ENCODE peak calls at places on chromosome 15, in five cellular contexts. A is GM06990, S is type B pancreatic cell, N is AG09309, Z is mesothelial cell of epicardium. G is an unnamed sample.

GRCh38 chr15:89155656-89156055 is 65.7 kb downstream of the RLBP1 start:
- DNase-seq in A (no peak), S (no peak), N (no peak), Z (no peak), G (no peak)

GRCh38 chr15:43516185-43516584 is 1.2 kb upstream of the MAP1A start:
- DNase-seq in A (no peak), S (no peak), N (no peak), Z (no peak), G (no peak)

GRCh38 chr15:58487041-58487723 is 55.4 kb downstream of the LIPC start:
- DNase-seq in A (no peak), S (no peak), N (no peak), Z (no peak), G (peak; percentile 64)

GRCh38 chr15:39553947-39554731 is 26.7 kb upstream of the THBS1 start:
- DNase-seq in A (peak; percentile 57), S (no peak), N (no peak), Z (no peak), G (no peak)

GRCh38 chr15:41978534-41978933 is 6.2 kb upstream of the EHD4 start:
- DNase-seq in A (no peak), S (peak; percentile 49), N (no peak), Z (no peak), G (no peak)

GRCh38 chr15:34609658-34610057 is 26.2 kb upstream of the GOLGA8B start:
- DNase-seq in A (no peak), S (no peak), N (no peak), Z (no peak), G (peak; percentile 68)

GRCh38 chr15:51030649-51031316 is 63.9 kb downstream of the TNFAIP8L3 start:
- DNase-seq in A (no peak), S (no peak), N (peak; percentile 25), Z (no peak), G (no peak)

GRCh38 chr15:43318990-43319771 is 11.2 kb downstream of the LCMT2 start:
- DNase-seq in A (no peak), S (no peak), N (no peak), Z (no peak), G (no peak)

GRCh38 chr15:87131067-87131466 is 1051.4 kb downstream of the AGBL1 start:
- DNase-seq in A (no peak), S (no peak), N (no peak), Z (no peak), G (no peak)

GRCh38 chr15:101320501-101321052 is 25.5 kb upstream of the SNRPA1 start:
- DNase-seq in A (no peak), S (no peak), N (no peak), Z (no peak), G (peak; percentile 86)
- TF ChIP-seq CTCF in A (peak; percentile 2), S (peak; percentile 54), N (no peak), Z (no peak), G (peak; percentile 84)

GRCh38 chr15:100121285-100121684 is 220.5 kb downstream of the ADAMTS17 start:
- DNase-seq in A (no peak), S (no peak), N (no peak), Z (no peak), G (no peak)
- TF ChIP-seq CTCF in A (no peak), S (no peak), N (no peak), Z (no peak), G (no peak)

GRCh38 chr15:44726568-44727461 is 9.5 kb upstream of the TRIM69 start:
- DNase-seq in A (peak; percentile 79), S (no peak), N (peak; percentile 89), Z (no peak), G (no peak)
- TF ChIP-seq CTCF in A (no peak), S (no peak), N (no peak), Z (no peak), G (no peak)

DNA sequence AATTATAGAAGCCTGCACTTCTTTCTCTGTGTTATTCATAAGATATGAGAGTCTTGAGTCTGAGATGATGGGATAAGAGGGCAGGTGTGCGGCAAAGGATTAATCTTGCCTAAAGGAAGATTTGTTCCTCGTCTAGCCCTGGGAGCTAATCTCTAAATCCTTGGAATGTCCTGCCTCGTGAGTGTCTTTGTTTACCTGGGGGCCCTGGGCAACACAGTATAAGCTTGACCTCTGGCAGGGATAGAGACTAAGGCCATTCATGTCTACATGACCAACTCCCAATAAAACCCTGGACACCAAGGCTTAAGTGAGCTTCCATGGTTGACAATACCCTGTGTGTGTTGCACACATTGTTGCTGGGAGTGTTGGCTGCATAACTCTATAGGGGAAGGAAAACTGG is 3.2 kb upstream of the AGBL1 start:
- DNase-seq in A (no peak), S (no peak), N (no peak), Z (no peak), G (peak; percentile 76)
- TF ChIP-seq CTCF in A (no peak), S (no peak), N (no peak), Z (no peak), G (no peak)

GRCh38 chr15:59995568-59996349 is 8.4 kb upstream of the FOXB1 start:
- DNase-seq in A (no peak), S (no peak), N (no peak), Z (no peak), G (no peak)

GRCh38 chr15:59991919-59992318 is 12.2 kb upstream of the FOXB1 start:
- DNase-seq in A (no peak), S (no peak), N (no peak), Z (no peak), G (no peak)

GRCh38 chr15:59994855-59995557 is 9.1 kb upstream of the FOXB1 start:
- DNase-seq in A (no peak), S (no peak), N (no peak), Z (no peak), G (no peak)

GRCh38 chr15:59993041-59993750 is 10.9 kb upstream of the FOXB1 start:
- DNase-seq in A (no peak), S (no peak), N (no peak), Z (no peak), G (no peak)

DNA sequence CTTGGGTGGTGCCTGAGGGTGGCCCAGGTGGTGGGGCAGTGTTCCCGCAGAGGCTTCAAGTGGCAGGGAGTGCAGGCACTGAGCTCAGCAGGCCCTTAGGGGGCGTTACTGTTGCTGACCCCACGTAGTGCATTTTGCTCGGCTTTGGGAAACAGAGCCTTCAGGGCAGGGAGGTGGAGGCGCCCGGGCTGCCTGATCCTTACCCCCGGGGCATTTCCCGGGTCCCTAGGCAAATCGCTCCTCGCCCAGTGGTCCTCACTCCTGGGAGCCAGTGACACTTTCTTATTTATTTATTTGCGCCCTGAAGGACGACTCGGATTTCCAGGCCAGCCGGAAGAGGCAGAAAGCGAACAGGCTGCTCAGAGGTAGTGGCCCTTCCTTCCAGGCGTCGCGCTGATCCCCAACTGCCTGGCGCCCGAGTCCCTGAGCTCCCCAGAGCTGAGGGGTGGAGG is 10.1 kb upstream of the FOXB1 start:
- DNase-seq in A (no peak), S (no peak), N (no peak), Z (no peak), G (peak; percentile 71)
- TF ChIP-seq CTCF in A (peak; percentile 14), S (peak; percentile 46), N (no peak), Z (no peak), G (peak; percentile 90)

GRCh38 chr15:71650603-71651002 is 159.8 kb upstream of the NR2E3 start:
- DNase-seq in A (no peak), S (no peak), N (no peak), Z (no peak), G (no peak)
- TF ChIP-seq CTCF in A (no peak), S (no peak), N (no peak), Z (no peak), G (peak; percentile 6)

GRCh38 chr15:85762039-85762755 is 32.5 kb downstream of the KLHL25 start:
- DNase-seq in A (no peak), S (no peak), N (no peak), Z (no peak), G (no peak)

GRCh38 chr15:85761635-85762034 is 33.1 kb downstream of the KLHL25 start:
- DNase-seq in A (no peak), S (no peak), N (no peak), Z (no peak), G (no peak)

GRCh38 chr15:85760049-85760448 is 34.7 kb downstream of the KLHL25 start:
- DNase-seq in A (no peak), S (no peak), N (no peak), Z (no peak), G (no peak)

GRCh38 chr15:85759391-85759790 is 35.3 kb downstream of the KLHL25 start:
- DNase-seq in A (no peak), S (no peak), N (no peak), Z (no peak), G (no peak)

GRCh38 chr15:85760531-85761371 is 34.0 kb downstream of the KLHL25 start:
- DNase-seq in A (no peak), S (no peak), N (no peak), Z (no peak), G (no peak)
- TF ChIP-seq CTCF in A (no peak), S (no peak), N (no peak), Z (no peak), G (peak; percentile 47)

DNA sequence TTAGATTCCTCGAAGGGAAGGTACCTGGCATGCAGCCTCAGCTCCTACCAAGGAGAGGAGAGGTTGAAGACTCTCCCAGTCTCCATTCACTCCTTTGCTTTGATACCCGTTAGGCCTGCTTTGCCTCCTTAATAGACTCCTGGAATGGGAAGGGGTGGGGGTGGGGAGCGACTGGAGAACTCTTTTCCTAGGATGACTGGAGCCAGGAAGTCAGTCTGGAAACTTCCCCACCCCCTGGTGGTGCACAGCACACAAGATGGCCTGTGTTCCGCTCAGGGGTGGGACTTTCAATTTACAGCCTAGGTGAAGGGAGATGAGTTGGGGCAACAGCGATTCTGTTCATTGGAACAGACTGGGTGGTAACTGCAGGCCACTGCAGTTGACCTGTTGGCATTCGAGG is 21.4 kb upstream of the CELF6 start:
- DNase-seq in A (no peak), S (no peak), N (no peak), Z (no peak), G (peak; percentile 85)
- TF ChIP-seq CTCF in A (peak; percentile 26), S (peak; percentile 64), N (no peak), Z (peak; percentile 48), G (peak; percentile 81)

GRCh38 chr15:62343397-62343796 is 178.3 kb upstream of the C2CD4B start:
- DNase-seq in A (no peak), S (no peak), N (no peak), Z (no peak), G (no peak)

GRCh38 chr15:62346168-62346567 is 181.1 kb upstream of the C2CD4B start:
- DNase-seq in A (no peak), S (no peak), N (no peak), Z (no peak), G (no peak)

GRCh38 chr15:62348119-62348518 is 183.0 kb upstream of the C2CD4B start:
- DNase-seq in A (no peak), S (no peak), N (no peak), Z (no peak), G (no peak)

GRCh38 chr15:62342959-62343358 is 177.9 kb upstream of the C2CD4B start:
- DNase-seq in A (no peak), S (no peak), N (no peak), Z (no peak), G (no peak)

DNA sequence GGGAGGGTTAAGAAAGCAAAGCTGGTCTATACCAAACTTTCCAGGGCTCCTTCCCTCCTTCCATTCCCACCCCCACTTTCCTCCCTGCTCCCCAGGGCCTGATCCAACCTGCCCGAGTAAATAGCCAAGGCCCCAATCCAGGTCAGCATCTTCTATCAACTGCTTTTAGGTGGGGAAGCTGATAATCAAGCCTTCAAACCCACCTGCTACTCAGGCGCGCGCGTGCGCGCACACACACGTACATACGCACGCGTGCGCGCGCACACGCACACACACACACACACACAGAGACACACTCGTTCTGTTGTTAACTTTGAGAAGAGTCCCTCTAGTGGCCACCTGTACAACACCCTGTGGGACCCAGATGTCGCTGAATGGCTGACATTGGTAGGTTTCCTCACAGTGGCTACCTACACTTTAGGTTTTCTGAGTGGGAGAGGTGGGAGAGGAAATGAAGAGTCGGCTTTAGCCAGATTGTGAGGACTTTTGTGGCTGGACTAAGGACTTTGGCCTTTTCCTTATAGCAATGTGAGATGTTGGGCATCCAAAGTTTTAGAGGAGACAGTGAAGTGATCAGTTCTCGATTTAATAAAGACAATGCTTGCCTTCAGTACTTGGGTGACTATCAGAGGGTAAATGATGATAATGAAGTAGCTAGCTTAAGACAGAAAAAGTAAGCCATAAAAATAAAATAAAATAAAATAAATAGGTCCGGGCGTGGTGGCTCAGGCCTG is 179.9 kb upstream of the C2CD4B start:
- DNase-seq in A (peak; percentile 19), S (no peak), N (no peak), Z (peak; percentile 34), G (peak; percentile 84)
- TF ChIP-seq CTCF in A (peak; percentile 81), S (peak; percentile 80), N (peak; percentile 56), Z (peak; percentile 59), G (peak; percentile 83)